ENCODE peak calls at places on chromosomes 2 and 18, in eight cellular contexts. I is choroid plexus epithelial cell; H is SW 1271; X is HFF-Myc; M is A549; J is posterior cingulate gyrus; A is activated effector memory CD4-positive, alpha-beta T cell treated with Interleukin-2 at 50 U/mL for 16 hours; K is tibial nerve. R is an unnamed sample.

GRCh38 chr18:37665346-37665745 is 99.7 kb upstream of the CELF4 start:
- DNase-seq in J (no peak), H (no peak), I (no peak), K (no peak), A (no peak), X (no peak), M (no peak), R (no peak)

GRCh38 chr2:83081835-83082522 is 1377.1 kb downstream of the SUCLG1 start:
- DNase-seq in J (no peak), I (peak; percentile 91), K (peak; percentile 6), H (no peak), A (no peak), X (peak; percentile 56), M (no peak), R (no peak)

GRCh38 chr2:111698089-111698488 is 185.9 kb downstream of the ANAPC1 start:
- DNase-seq in A (no peak), K (no peak), X (no peak), I (no peak), M (no peak), H (no peak), J (no peak), R (no peak)

GRCh38 chr2:173653427-173653795 is 298.7 kb downstream of the CDCA7 start:
- DNase-seq in H (no peak), J (no peak), M (no peak), A (no peak), K (no peak), I (no peak), X (no peak), R (no peak)

GRCh38 chr2:62396880-62397279 is 109.1 kb downstream of the TMEM17 start:
- DNase-seq in J (no peak), I (no peak), X (no peak), K (no peak), M (no peak), A (no peak), H (no peak), R (no peak)

GRCh38 chr2:240427729-240428128 is 7.7 kb upstream of the GPC1 start:
- DNase-seq in K (no peak), J (no peak), H (no peak), M (no peak), A (no peak), X (no peak), I (no peak), R (no peak)

GRCh38 chr2:74867841-74868658 is 34.1 kb downstream of the HK2 start:
- DNase-seq in X (no peak), A (no peak), J (no peak), M (no peak), H (peak; percentile 24), K (no peak), I (peak; percentile 98), R (no peak)

GRCh38 chr18:45197526-45197970 is 417.7 kb upstream of the SLC14A2 start:
- DNase-seq in K (no peak), M (no peak), X (no peak), I (no peak), A (no peak), J (no peak), H (no peak), R (no peak)

GRCh38 chr2:210842896-210843295 is 286.5 kb downstream of the CPS1 start:
- DNase-seq in X (no peak), M (no peak), K (no peak), H (no peak), A (no peak), I (no peak), J (no peak), R (no peak)

GRCh38 chr2:204505946-204506345 is 39.3 kb upstream of the PARD3B start:
- DNase-seq in I (peak; percentile 35), M (no peak), J (no peak), A (no peak), X (no peak), H (no peak), K (no peak), R (no peak)

GRCh38 chr2:164703915-164704706 is 82.8 kb upstream of the GRB14 start:
- DNase-seq in X (no peak), J (no peak), A (no peak), H (no peak), M (no peak), K (no peak), I (peak; percentile 10), R (no peak)

GRCh38 chr2:232330068-232330999 is 48.2 kb upstream of the ALPP start:
- DNase-seq in H (no peak), M (no peak), X (no peak), J (no peak), A (no peak), K (no peak), I (no peak), R (no peak)

GRCh38 chr2:163266772-163267171 is 428.2 kb upstream of the KCNH7 start:
- DNase-seq in I (peak; percentile 96), X (peak; percentile 7), A (no peak), H (peak; percentile 62), M (no peak), J (no peak), K (no peak), R (no peak)

GRCh38 chr18:26448714-26449159 is 99.6 kb downstream of the KCTD1 start:
- DNase-seq in A (no peak), I (no peak), K (no peak), M (no peak), X (no peak), H (no peak), J (no peak), R (no peak)

GRCh38 chr2:108377815-108378630 is at the start of gene SULT1C4:
- DNase-seq in M (no peak), J (peak; percentile 28), I (peak; percentile 66), A (no peak), K (peak; percentile 22), X (no peak), H (no peak), R (peak; percentile 28)